ENCODE peak calls at places on chromosomes 2 and 18, in four cellular contexts. One of them, this sample, is unnamed.

GRCh38 chr2:17912266-17912691 is 33.8 kb downstream of the KCNS3 start:
- DNase-seq in mammary epithelial cell: no peak
- DNase-seq in mesenchymal stem cell: no peak
- DNase-seq in adipocyte: no peak
- DNase-seq in this sample: no peak

GRCh38 chr2:68468801-68469200 is 1.4 kb downstream of the APLF start:
- DNase-seq in mammary epithelial cell: no peak
- DNase-seq in mesenchymal stem cell: no peak
- DNase-seq in adipocyte: no peak
- DNase-seq in this sample: no peak

GRCh38 chr18:79523738-79524180 is 128.0 kb downstream of the NFATC1 start:
- DNase-seq in mammary epithelial cell: no peak
- DNase-seq in mesenchymal stem cell: no peak
- DNase-seq in adipocyte: no peak
- DNase-seq in this sample: no peak

GRCh38 chr2:239003933-239004636 is 156.2 kb downstream of the TWIST2 start:
- DNase-seq in mammary epithelial cell: no peak
- DNase-seq in mesenchymal stem cell: no peak
- DNase-seq in adipocyte: no peak
- DNase-seq in this sample: no peak

GRCh38 chr2:38973266-38973665 is 83.6 kb downstream of the ARHGEF33 start:
- DNase-seq in mammary epithelial cell: no peak
- DNase-seq in mesenchymal stem cell: no peak
- DNase-seq in adipocyte: no peak
- DNase-seq in this sample: no peak

GRCh38 chr2:42922790-42923631 is 130.6 kb upstream of the HAAO start:
- DNase-seq in mammary epithelial cell: peak; percentile 66
- DNase-seq in mesenchymal stem cell: peak; percentile 53
- DNase-seq in adipocyte: peak; percentile 97
- DNase-seq in this sample: no peak

GRCh38 chr2:111091811-111092211 is 28.9 kb upstream of the BCL2L11 start:
- DNase-seq in mammary epithelial cell: no peak
- DNase-seq in mesenchymal stem cell: no peak
- DNase-seq in adipocyte: no peak
- DNase-seq in this sample: no peak

GRCh38 chr2:174053784-174054183 is 88.6 kb upstream of the SP3 start:
- DNase-seq in mammary epithelial cell: no peak
- DNase-seq in mesenchymal stem cell: peak; percentile 34
- DNase-seq in adipocyte: no peak
- DNase-seq in this sample: no peak

GRCh38 chr2:120893874-120894584 is 158.4 kb downstream of the GLI2 start:
- DNase-seq in mammary epithelial cell: no peak
- DNase-seq in mesenchymal stem cell: peak; percentile 80
- DNase-seq in adipocyte: no peak
- DNase-seq in this sample: no peak

GRCh38 chr18:26548144-26549102 is at the start of gene KCTD1:
- DNase-seq in mammary epithelial cell: peak; percentile 81
- DNase-seq in mesenchymal stem cell: peak; percentile 88
- DNase-seq in adipocyte: peak; percentile 88
- DNase-seq in this sample: peak; percentile 79

GRCh38 chr2:150373374-150373773 is 114.1 kb downstream of the RND3 start:
- DNase-seq in mammary epithelial cell: no peak
- DNase-seq in mesenchymal stem cell: no peak
- DNase-seq in adipocyte: no peak
- DNase-seq in this sample: no peak

GRCh38 chr2:216916956-216917650 is 57.2 kb upstream of the TNP1 start:
- DNase-seq in mammary epithelial cell: no peak
- DNase-seq in mesenchymal stem cell: no peak
- DNase-seq in adipocyte: no peak
- DNase-seq in this sample: no peak

GRCh38 chr2:219426068-219426443 is 7.9 kb downstream of the DES start:
- DNase-seq in mammary epithelial cell: no peak
- DNase-seq in mesenchymal stem cell: no peak
- DNase-seq in adipocyte: no peak
- DNase-seq in this sample: no peak

GRCh38 chr18:5106730-5107129 is 90.3 kb downstream of the AKAIN1 start:
- DNase-seq in mammary epithelial cell: no peak
- DNase-seq in mesenchymal stem cell: no peak
- DNase-seq in adipocyte: no peak
- DNase-seq in this sample: no peak
- H3K4me3 ChIP-seq in mammary epithelial cell: no peak overlapping the region
- H3K4me3 ChIP-seq in mesenchymal stem cell: no peak overlapping the region
- H3K4me3 ChIP-seq in adipocyte: no peak overlapping the region
- H3K4me3 ChIP-seq in this sample: no peak overlapping the region

DNA sequence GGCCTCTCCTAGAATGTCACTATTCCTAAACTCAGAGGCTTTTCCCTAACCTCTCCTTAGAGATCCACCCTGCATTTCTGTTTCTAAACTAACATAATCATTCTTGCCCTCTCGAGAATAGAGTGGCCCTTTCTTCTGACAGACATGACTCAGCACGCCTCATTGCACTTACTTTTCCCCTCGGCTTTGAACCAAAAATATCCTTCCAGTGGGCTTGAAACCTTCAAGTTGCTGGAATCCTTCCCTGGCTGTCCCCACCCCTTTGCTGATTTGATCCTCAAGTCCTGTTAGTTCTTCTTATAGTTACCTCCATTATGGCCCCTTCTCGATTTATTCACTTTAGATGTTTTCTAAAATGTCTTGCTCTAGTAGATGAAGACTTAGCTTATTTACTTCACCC is 158.0 kb downstream of the LTBP1 start:
- DNase-seq in mammary epithelial cell: peak; percentile 36
- DNase-seq in mesenchymal stem cell: peak; percentile 81
- DNase-seq in adipocyte: peak; percentile 44
- DNase-seq in this sample: peak; percentile 77
- H3K9ac ChIP-seq in mammary epithelial cell: no peak overlapping the region
- H3K9ac ChIP-seq in mesenchymal stem cell: peak overlapping the region; percentile 52
- H3K9ac ChIP-seq in adipocyte: no peak overlapping the region
- H3K9ac ChIP-seq in this sample: peak overlapping the region; percentile 64

GRCh38 chr2:48845719-48846118 is 90.2 kb upstream of the LHCGR start:
- DNase-seq in mammary epithelial cell: no peak
- DNase-seq in mesenchymal stem cell: no peak
- DNase-seq in adipocyte: no peak
- DNase-seq in this sample: no peak
- H3K4me1 ChIP-seq in mammary epithelial cell: peaks cover 48% of the 10 kb centered on the region
- H3K4me1 ChIP-seq in mesenchymal stem cell: no peaks in the 10 kb centered on the region
- H3K4me1 ChIP-seq in adipocyte: no peaks in the 10 kb centered on the region
- H3K4me1 ChIP-seq in this sample: no peaks in the 10 kb centered on the region

DNA sequence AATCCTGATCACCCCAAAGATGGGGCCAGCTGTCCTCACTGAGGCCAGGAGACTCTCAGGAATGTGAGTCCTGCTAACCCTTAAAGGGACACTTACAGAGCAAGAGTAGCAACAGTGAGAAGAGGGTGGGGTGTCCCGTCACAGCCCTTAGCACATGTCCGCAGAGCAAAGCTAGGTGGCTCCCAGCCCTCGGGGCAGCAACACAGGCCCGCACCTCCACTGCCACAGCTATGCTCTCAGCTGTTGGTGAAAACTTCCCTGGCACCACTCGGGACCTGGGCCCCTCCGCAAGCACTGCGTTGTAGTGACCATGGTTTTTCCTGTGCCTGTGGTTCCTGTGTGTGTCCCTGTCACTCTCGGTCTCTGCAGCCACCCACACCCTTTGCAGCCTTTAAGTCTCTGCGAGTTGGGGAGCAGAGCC is 76.4 kb upstream of the UXS1 start:
- DNase-seq in mammary epithelial cell: no peak
- DNase-seq in mesenchymal stem cell: no peak
- DNase-seq in adipocyte: no peak
- DNase-seq in this sample: no peak
- H3K4me3 ChIP-seq in mammary epithelial cell: no peak overlapping the region
- H3K4me3 ChIP-seq in mesenchymal stem cell: no peak overlapping the region
- H3K4me3 ChIP-seq in adipocyte: no peak overlapping the region
- H3K4me3 ChIP-seq in this sample: no peak overlapping the region

DNA sequence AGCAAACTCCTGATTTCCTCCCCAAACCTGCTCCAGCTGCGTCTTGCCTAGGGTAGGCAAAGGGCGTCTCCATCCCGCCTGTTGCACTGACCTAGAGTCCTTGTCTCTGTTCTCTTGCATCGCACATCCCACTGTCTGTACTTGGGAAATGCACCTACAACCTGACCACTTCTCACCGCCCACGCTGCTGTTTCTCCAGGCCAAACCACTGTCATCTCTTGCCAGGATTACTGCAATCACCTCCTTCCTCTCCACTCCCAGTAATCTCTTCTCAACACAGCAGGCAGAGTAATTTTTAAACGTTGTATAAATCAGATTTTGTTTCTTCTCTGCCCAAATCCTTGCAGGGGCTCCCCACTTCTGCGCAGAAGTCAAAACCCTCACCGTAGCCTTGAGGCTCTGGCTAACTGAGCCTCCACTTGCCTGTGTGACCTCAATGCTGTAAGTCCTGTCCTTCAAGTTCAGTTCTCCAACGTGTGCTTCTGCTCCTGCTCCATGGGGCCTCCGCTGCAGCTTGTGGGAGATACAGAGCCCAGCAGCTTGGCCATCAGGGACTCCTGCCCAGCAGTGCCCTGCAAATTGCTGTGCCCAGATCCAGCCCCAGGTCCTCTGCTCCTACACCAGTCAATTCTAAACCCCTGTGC is 27.7 kb upstream of the SEMA4C start:
- DNase-seq in mammary epithelial cell: peak; percentile 72
- DNase-seq in mesenchymal stem cell: no peak
- DNase-seq in adipocyte: no peak
- DNase-seq in this sample: no peak
- H3K9ac ChIP-seq in mammary epithelial cell: no peak overlapping the region
- H3K9ac ChIP-seq in mesenchymal stem cell: no peak overlapping the region
- H3K9ac ChIP-seq in adipocyte: no peak overlapping the region
- H3K9ac ChIP-seq in this sample: no peak overlapping the region

GRCh38 chr2:64367444-64367843 is 86.5 kb upstream of the LGALSL start:
- DNase-seq in mammary epithelial cell: no peak
- DNase-seq in mesenchymal stem cell: no peak
- DNase-seq in adipocyte: no peak
- DNase-seq in this sample: no peak

GRCh38 chr2:64362562-64363026 is 91.4 kb upstream of the LGALSL start:
- DNase-seq in mammary epithelial cell: peak; percentile 99
- DNase-seq in mesenchymal stem cell: no peak
- DNase-seq in adipocyte: no peak
- DNase-seq in this sample: no peak

GRCh38 chr2:64361151-64361938 is 92.6 kb upstream of the LGALSL start:
- DNase-seq in mammary epithelial cell: no peak
- DNase-seq in mesenchymal stem cell: no peak
- DNase-seq in adipocyte: no peak
- DNase-seq in this sample: no peak

GRCh38 chr2:64363140-64363539 is 90.8 kb upstream of the LGALSL start:
- DNase-seq in mammary epithelial cell: no peak
- DNase-seq in mesenchymal stem cell: no peak
- DNase-seq in adipocyte: no peak
- DNase-seq in this sample: no peak

DNA sequence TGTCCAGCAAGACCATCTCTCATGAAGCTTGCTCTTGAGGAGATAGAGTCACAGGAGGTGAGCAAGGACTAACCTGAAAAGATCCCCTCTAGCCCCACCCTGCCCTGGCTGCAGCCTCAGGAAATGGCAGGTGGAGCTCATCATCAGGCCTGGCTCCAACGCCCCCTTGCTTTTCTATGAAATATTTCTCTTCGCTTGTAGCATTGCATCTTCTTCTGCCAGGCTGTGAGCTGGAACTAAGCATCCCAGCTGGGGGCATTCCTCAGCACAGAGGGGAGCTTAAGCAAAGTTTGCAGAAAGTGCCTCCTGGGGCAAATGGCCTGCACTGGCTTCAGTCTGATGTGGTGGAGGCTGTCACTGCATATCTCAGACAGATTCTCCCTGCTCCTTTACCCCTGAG is 90.1 kb upstream of the LGALSL start:
- DNase-seq in mammary epithelial cell: no peak
- DNase-seq in mesenchymal stem cell: no peak
- DNase-seq in adipocyte: no peak
- DNase-seq in this sample: no peak
- H3K4me1 ChIP-seq in mammary epithelial cell: peaks cover 57% of the 10 kb centered on the region
- H3K4me1 ChIP-seq in mesenchymal stem cell: peaks cover 18% of the 10 kb centered on the region
- H3K4me1 ChIP-seq in adipocyte: peaks cover 17% of the 10 kb centered on the region
- H3K4me1 ChIP-seq in this sample: peaks cover 3% of the 10 kb centered on the region

GRCh38 chr2:48320747-48321146 is 209.2 kb upstream of the STON1 start:
- DNase-seq in mammary epithelial cell: peak; percentile 5
- DNase-seq in mesenchymal stem cell: peak; percentile 51
- DNase-seq in adipocyte: peak; percentile 36
- DNase-seq in this sample: no peak
- H3K4me3 ChIP-seq in mammary epithelial cell: no peak overlapping the region
- H3K4me3 ChIP-seq in mesenchymal stem cell: no peak overlapping the region
- H3K4me3 ChIP-seq in adipocyte: no peak overlapping the region
- H3K4me3 ChIP-seq in this sample: no peak overlapping the region

DNA sequence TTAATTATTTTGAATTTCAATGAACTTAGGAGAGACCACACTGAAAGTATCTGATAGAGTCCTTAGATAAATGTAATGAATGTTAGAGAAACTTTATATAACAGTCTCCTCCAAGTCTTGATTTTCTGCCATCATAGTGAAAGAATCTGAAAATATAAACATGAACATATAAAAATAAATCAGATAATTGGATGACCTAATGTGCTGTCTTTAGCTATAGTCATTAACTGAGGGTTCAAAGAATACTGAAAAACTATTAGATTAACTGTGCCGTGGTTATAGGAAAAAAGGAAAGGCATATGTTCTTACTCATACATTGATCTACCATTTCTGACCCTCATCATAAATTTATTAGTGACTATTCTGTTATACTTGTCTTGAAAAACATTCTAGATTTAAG is 47.0 kb upstream of the SPAG16 start:
- DNase-seq in mammary epithelial cell: no peak
- DNase-seq in mesenchymal stem cell: no peak
- DNase-seq in adipocyte: peak; percentile 24
- DNase-seq in this sample: no peak
- H3K9ac ChIP-seq in mammary epithelial cell: no peak overlapping the region
- H3K9ac ChIP-seq in mesenchymal stem cell: peak overlapping the region; percentile 81
- H3K9ac ChIP-seq in adipocyte: peak overlapping the region; percentile 79
- H3K9ac ChIP-seq in this sample: no peak overlapping the region